ENCODE peak calls at places on chromosomes 4 and X, in six cellular contexts. One of them, this sample, is unnamed.

GRCh38 chr4:22129454-22130075 is 181.0 kb upstream of the KCNIP4 start:
- DNase-seq in stimulated activated CD8-positive, alpha-beta memory T cell treated with anti-CD3 and anti-CD28 coated beads, Interleukin-4, amount 100 ng/mL, for 24 hours: no peak
- DNase-seq in body of pancreas: peak; percentile 12
- DNase-seq in kidney glomerular epithelial cell: peak; percentile 49
- DNase-seq in activated CD4-positive, alpha-beta T cell treated with anti-CD3 and anti-CD28 coated beads for 48 hours: peak; percentile 36
- DNase-seq in H9: peak; percentile 76
- DNase-seq in this sample: no peak

GRCh38 chrX:67555578-67556203 is 11.9 kb downstream of the AR start:
- DNase-seq in stimulated activated CD8-positive, alpha-beta memory T cell treated with anti-CD3 and anti-CD28 coated beads, Interleukin-4, amount 100 ng/mL, for 24 hours: no peak
- DNase-seq in body of pancreas: peak; percentile 12
- DNase-seq in kidney glomerular epithelial cell: no peak
- DNase-seq in activated CD4-positive, alpha-beta T cell treated with anti-CD3 and anti-CD28 coated beads for 48 hours: peak; percentile 18
- DNase-seq in H9: peak; percentile 55
- DNase-seq in this sample: no peak

GRCh38 chr4:2285665-2286381 is 23.9 kb upstream of the MXD4 start:
- DNase-seq in stimulated activated CD8-positive, alpha-beta memory T cell treated with anti-CD3 and anti-CD28 coated beads, Interleukin-4, amount 100 ng/mL, for 24 hours: no peak
- DNase-seq in body of pancreas: no peak
- DNase-seq in kidney glomerular epithelial cell: no peak
- DNase-seq in activated CD4-positive, alpha-beta T cell treated with anti-CD3 and anti-CD28 coated beads for 48 hours: no peak
- DNase-seq in H9: no peak
- DNase-seq in this sample: no peak

GRCh38 chr4:38782452-38783108 is at the start of gene TLR10:
- DNase-seq in stimulated activated CD8-positive, alpha-beta memory T cell treated with anti-CD3 and anti-CD28 coated beads, Interleukin-4, amount 100 ng/mL, for 24 hours: no peak
- DNase-seq in body of pancreas: peak; percentile 52
- DNase-seq in kidney glomerular epithelial cell: peak; percentile 41
- DNase-seq in activated CD4-positive, alpha-beta T cell treated with anti-CD3 and anti-CD28 coated beads for 48 hours: peak; percentile 39
- DNase-seq in H9: peak; percentile 36
- DNase-seq in this sample: peak; percentile 54

GRCh38 chr4:154738426-154738825 is 5.4 kb upstream of the LRAT start:
- DNase-seq in stimulated activated CD8-positive, alpha-beta memory T cell treated with anti-CD3 and anti-CD28 coated beads, Interleukin-4, amount 100 ng/mL, for 24 hours: no peak
- DNase-seq in body of pancreas: no peak
- DNase-seq in kidney glomerular epithelial cell: peak; percentile 5
- DNase-seq in activated CD4-positive, alpha-beta T cell treated with anti-CD3 and anti-CD28 coated beads for 48 hours: no peak
- DNase-seq in H9: no peak
- DNase-seq in this sample: no peak

GRCh38 chr4:24791043-24791442 is 4.3 kb upstream of the SOD3 start:
- DNase-seq in stimulated activated CD8-positive, alpha-beta memory T cell treated with anti-CD3 and anti-CD28 coated beads, Interleukin-4, amount 100 ng/mL, for 24 hours: no peak
- DNase-seq in body of pancreas: no peak
- DNase-seq in kidney glomerular epithelial cell: no peak
- DNase-seq in activated CD4-positive, alpha-beta T cell treated with anti-CD3 and anti-CD28 coated beads for 48 hours: no peak
- DNase-seq in H9: no peak
- DNase-seq in this sample: no peak

GRCh38 chr4:10008208-10009005 is 12.9 kb downstream of the SLC2A9 start:
- DNase-seq in stimulated activated CD8-positive, alpha-beta memory T cell treated with anti-CD3 and anti-CD28 coated beads, Interleukin-4, amount 100 ng/mL, for 24 hours: no peak
- DNase-seq in body of pancreas: no peak
- DNase-seq in kidney glomerular epithelial cell: no peak
- DNase-seq in activated CD4-positive, alpha-beta T cell treated with anti-CD3 and anti-CD28 coated beads for 48 hours: no peak
- DNase-seq in H9: no peak
- DNase-seq in this sample: no peak

GRCh38 chr4:177236889-177237288 is 72.8 kb upstream of the NEIL3 start:
- DNase-seq in stimulated activated CD8-positive, alpha-beta memory T cell treated with anti-CD3 and anti-CD28 coated beads, Interleukin-4, amount 100 ng/mL, for 24 hours: no peak
- DNase-seq in body of pancreas: no peak
- DNase-seq in kidney glomerular epithelial cell: no peak
- DNase-seq in activated CD4-positive, alpha-beta T cell treated with anti-CD3 and anti-CD28 coated beads for 48 hours: no peak
- DNase-seq in H9: no peak
- DNase-seq in this sample: no peak

GRCh38 chrX:1462596-1463251 is 10.0 kb upstream of the ASMTL start:
- DNase-seq in stimulated activated CD8-positive, alpha-beta memory T cell treated with anti-CD3 and anti-CD28 coated beads, Interleukin-4, amount 100 ng/mL, for 24 hours: peak; percentile 48
- DNase-seq in body of pancreas: no peak
- DNase-seq in kidney glomerular epithelial cell: peak; percentile 27
- DNase-seq in activated CD4-positive, alpha-beta T cell treated with anti-CD3 and anti-CD28 coated beads for 48 hours: peak; percentile 82
- DNase-seq in H9: no peak
- DNase-seq in this sample: no peak

GRCh38 chr4:55762815-55763214 is 56.8 kb upstream of the EXOC1L start:
- DNase-seq in stimulated activated CD8-positive, alpha-beta memory T cell treated with anti-CD3 and anti-CD28 coated beads, Interleukin-4, amount 100 ng/mL, for 24 hours: no peak
- DNase-seq in body of pancreas: no peak
- DNase-seq in kidney glomerular epithelial cell: peak; percentile 59
- DNase-seq in activated CD4-positive, alpha-beta T cell treated with anti-CD3 and anti-CD28 coated beads for 48 hours: no peak
- DNase-seq in H9: no peak
- DNase-seq in this sample: no peak

GRCh38 chrX:86133761-86134160 is 14.5 kb upstream of the DACH2 start:
- DNase-seq in stimulated activated CD8-positive, alpha-beta memory T cell treated with anti-CD3 and anti-CD28 coated beads, Interleukin-4, amount 100 ng/mL, for 24 hours: no peak
- DNase-seq in body of pancreas: no peak
- DNase-seq in kidney glomerular epithelial cell: peak; percentile 3
- DNase-seq in activated CD4-positive, alpha-beta T cell treated with anti-CD3 and anti-CD28 coated beads for 48 hours: no peak
- DNase-seq in H9: no peak
- DNase-seq in this sample: peak; percentile 2

GRCh38 chr4:118398226-118399090 is 45.7 kb upstream of the PRSS12 start:
- DNase-seq in stimulated activated CD8-positive, alpha-beta memory T cell treated with anti-CD3 and anti-CD28 coated beads, Interleukin-4, amount 100 ng/mL, for 24 hours: no peak
- DNase-seq in body of pancreas: no peak
- DNase-seq in kidney glomerular epithelial cell: no peak
- DNase-seq in activated CD4-positive, alpha-beta T cell treated with anti-CD3 and anti-CD28 coated beads for 48 hours: peak; percentile 2
- DNase-seq in H9: no peak
- DNase-seq in this sample: no peak

GRCh38 chr4:86117781-86118302 is 242.0 kb downstream of the MAPK10 start:
- DNase-seq in stimulated activated CD8-positive, alpha-beta memory T cell treated with anti-CD3 and anti-CD28 coated beads, Interleukin-4, amount 100 ng/mL, for 24 hours: no peak
- DNase-seq in body of pancreas: no peak
- DNase-seq in kidney glomerular epithelial cell: peak; percentile 94
- DNase-seq in activated CD4-positive, alpha-beta T cell treated with anti-CD3 and anti-CD28 coated beads for 48 hours: no peak
- DNase-seq in H9: no peak
- DNase-seq in this sample: peak; percentile 93

GRCh38 chrX:123219916-123220315 is 35.8 kb downstream of the GRIA3 start:
- DNase-seq in stimulated activated CD8-positive, alpha-beta memory T cell treated with anti-CD3 and anti-CD28 coated beads, Interleukin-4, amount 100 ng/mL, for 24 hours: no peak
- DNase-seq in body of pancreas: no peak
- DNase-seq in kidney glomerular epithelial cell: no peak
- DNase-seq in activated CD4-positive, alpha-beta T cell treated with anti-CD3 and anti-CD28 coated beads for 48 hours: no peak
- DNase-seq in H9: peak; percentile 28
- DNase-seq in this sample: no peak

GRCh38 chr4:76897522-76898384 is at the start of gene SOWAHB:
- DNase-seq in stimulated activated CD8-positive, alpha-beta memory T cell treated with anti-CD3 and anti-CD28 coated beads, Interleukin-4, amount 100 ng/mL, for 24 hours: no peak
- DNase-seq in body of pancreas: peak; percentile 91
- DNase-seq in kidney glomerular epithelial cell: peak; percentile 44
- DNase-seq in activated CD4-positive, alpha-beta T cell treated with anti-CD3 and anti-CD28 coated beads for 48 hours: peak; percentile 29
- DNase-seq in H9: peak; percentile 86
- DNase-seq in this sample: no peak

GRCh38 chr4:39472396-39472795 is 13.5 kb downstream of the LIAS start:
- DNase-seq in stimulated activated CD8-positive, alpha-beta memory T cell treated with anti-CD3 and anti-CD28 coated beads, Interleukin-4, amount 100 ng/mL, for 24 hours: no peak
- DNase-seq in body of pancreas: no peak
- DNase-seq in kidney glomerular epithelial cell: no peak
- DNase-seq in activated CD4-positive, alpha-beta T cell treated with anti-CD3 and anti-CD28 coated beads for 48 hours: no peak
- DNase-seq in H9: no peak
- DNase-seq in this sample: no peak

GRCh38 chrX:133323450-133323849 is 91.8 kb downstream of the GPC4 start:
- DNase-seq in stimulated activated CD8-positive, alpha-beta memory T cell treated with anti-CD3 and anti-CD28 coated beads, Interleukin-4, amount 100 ng/mL, for 24 hours: no peak
- DNase-seq in body of pancreas: no peak
- DNase-seq in kidney glomerular epithelial cell: no peak
- DNase-seq in activated CD4-positive, alpha-beta T cell treated with anti-CD3 and anti-CD28 coated beads for 48 hours: no peak
- DNase-seq in H9: no peak
- DNase-seq in this sample: no peak

GRCh38 chr4:177079327-177079726 is 230.3 kb upstream of the NEIL3 start:
- DNase-seq in stimulated activated CD8-positive, alpha-beta memory T cell treated with anti-CD3 and anti-CD28 coated beads, Interleukin-4, amount 100 ng/mL, for 24 hours: no peak
- DNase-seq in body of pancreas: no peak
- DNase-seq in kidney glomerular epithelial cell: no peak
- DNase-seq in activated CD4-positive, alpha-beta T cell treated with anti-CD3 and anti-CD28 coated beads for 48 hours: no peak
- DNase-seq in H9: no peak
- DNase-seq in this sample: no peak

GRCh38 chr4:149973181-149973580 is 105.1 kb upstream of the DCLK2 start:
- DNase-seq in stimulated activated CD8-positive, alpha-beta memory T cell treated with anti-CD3 and anti-CD28 coated beads, Interleukin-4, amount 100 ng/mL, for 24 hours: no peak
- DNase-seq in body of pancreas: no peak
- DNase-seq in kidney glomerular epithelial cell: no peak
- DNase-seq in activated CD4-positive, alpha-beta T cell treated with anti-CD3 and anti-CD28 coated beads for 48 hours: no peak
- DNase-seq in H9: no peak
- DNase-seq in this sample: no peak

GRCh38 chr4:169059294-169060201 is 49.5 kb upstream of the CBR4 start:
- DNase-seq in stimulated activated CD8-positive, alpha-beta memory T cell treated with anti-CD3 and anti-CD28 coated beads, Interleukin-4, amount 100 ng/mL, for 24 hours: no peak
- DNase-seq in body of pancreas: no peak
- DNase-seq in kidney glomerular epithelial cell: no peak
- DNase-seq in activated CD4-positive, alpha-beta T cell treated with anti-CD3 and anti-CD28 coated beads for 48 hours: no peak
- DNase-seq in H9: no peak
- DNase-seq in this sample: no peak

GRCh38 chr4:91113130-91113706 is 986.0 kb downstream of the CCSER1 start:
- DNase-seq in stimulated activated CD8-positive, alpha-beta memory T cell treated with anti-CD3 and anti-CD28 coated beads, Interleukin-4, amount 100 ng/mL, for 24 hours: no peak
- DNase-seq in body of pancreas: no peak
- DNase-seq in kidney glomerular epithelial cell: peak; percentile 28
- DNase-seq in activated CD4-positive, alpha-beta T cell treated with anti-CD3 and anti-CD28 coated beads for 48 hours: no peak
- DNase-seq in H9: no peak
- DNase-seq in this sample: peak; percentile 33

GRCh38 chrX:129737921-129738320 is 858 bp upstream of the XPNPEP2 start:
- DNase-seq in stimulated activated CD8-positive, alpha-beta memory T cell treated with anti-CD3 and anti-CD28 coated beads, Interleukin-4, amount 100 ng/mL, for 24 hours: no peak
- DNase-seq in body of pancreas: no peak
- DNase-seq in kidney glomerular epithelial cell: peak; percentile 0
- DNase-seq in activated CD4-positive, alpha-beta T cell treated with anti-CD3 and anti-CD28 coated beads for 48 hours: no peak
- DNase-seq in H9: no peak
- DNase-seq in this sample: no peak

GRCh38 chr4:125389713-125390112 is 75.0 kb downstream of the FAT4 start:
- DNase-seq in stimulated activated CD8-positive, alpha-beta memory T cell treated with anti-CD3 and anti-CD28 coated beads, Interleukin-4, amount 100 ng/mL, for 24 hours: no peak
- DNase-seq in body of pancreas: no peak
- DNase-seq in kidney glomerular epithelial cell: peak; percentile 52
- DNase-seq in activated CD4-positive, alpha-beta T cell treated with anti-CD3 and anti-CD28 coated beads for 48 hours: no peak
- DNase-seq in H9: no peak
- DNase-seq in this sample: peak; percentile 88

GRCh38 chrX:13520931-13521330 is 48.5 kb upstream of the EGFL6 start:
- DNase-seq in stimulated activated CD8-positive, alpha-beta memory T cell treated with anti-CD3 and anti-CD28 coated beads, Interleukin-4, amount 100 ng/mL, for 24 hours: no peak
- DNase-seq in body of pancreas: no peak
- DNase-seq in kidney glomerular epithelial cell: no peak
- DNase-seq in activated CD4-positive, alpha-beta T cell treated with anti-CD3 and anti-CD28 coated beads for 48 hours: no peak
- DNase-seq in H9: no peak
- DNase-seq in this sample: no peak

GRCh38 chr4:184645904-184646610 is 3.2 kb downstream of the CASP3 start:
- DNase-seq in stimulated activated CD8-positive, alpha-beta memory T cell treated with anti-CD3 and anti-CD28 coated beads, Interleukin-4, amount 100 ng/mL, for 24 hours: no peak
- DNase-seq in body of pancreas: no peak
- DNase-seq in kidney glomerular epithelial cell: no peak
- DNase-seq in activated CD4-positive, alpha-beta T cell treated with anti-CD3 and anti-CD28 coated beads for 48 hours: no peak
- DNase-seq in H9: no peak
- DNase-seq in this sample: no peak

GRCh38 chr4:113730467-113731216 is 30.9 kb downstream of the CAMK2D start:
- DNase-seq in stimulated activated CD8-positive, alpha-beta memory T cell treated with anti-CD3 and anti-CD28 coated beads, Interleukin-4, amount 100 ng/mL, for 24 hours: no peak
- DNase-seq in body of pancreas: no peak
- DNase-seq in kidney glomerular epithelial cell: no peak
- DNase-seq in activated CD4-positive, alpha-beta T cell treated with anti-CD3 and anti-CD28 coated beads for 48 hours: no peak
- DNase-seq in H9: no peak
- DNase-seq in this sample: no peak

GRCh38 chr4:32207456-32207855 is 1487.3 kb downstream of the PCDH7 start:
- DNase-seq in stimulated activated CD8-positive, alpha-beta memory T cell treated with anti-CD3 and anti-CD28 coated beads, Interleukin-4, amount 100 ng/mL, for 24 hours: no peak
- DNase-seq in body of pancreas: no peak
- DNase-seq in kidney glomerular epithelial cell: no peak
- DNase-seq in activated CD4-positive, alpha-beta T cell treated with anti-CD3 and anti-CD28 coated beads for 48 hours: no peak
- DNase-seq in H9: no peak
- DNase-seq in this sample: no peak

GRCh38 chrX:19392703-19393102 is 49.0 kb downstream of the PDHA1 start:
- DNase-seq in stimulated activated CD8-positive, alpha-beta memory T cell treated with anti-CD3 and anti-CD28 coated beads, Interleukin-4, amount 100 ng/mL, for 24 hours: no peak
- DNase-seq in body of pancreas: no peak
- DNase-seq in kidney glomerular epithelial cell: no peak
- DNase-seq in activated CD4-positive, alpha-beta T cell treated with anti-CD3 and anti-CD28 coated beads for 48 hours: no peak
- DNase-seq in H9: no peak
- DNase-seq in this sample: no peak